ENCODE peak calls at places on chromosomes 2 and 18, in nine cellular contexts. A is NCI-H69, M is GM12878, C is smooth muscle cell of the brain vasculature, L is ovary, W is HS-27A, J is hepatic stellate cell, K is NCI-H1105 treated with DMSO at 0.1 percent for 48 hours, D is naive B cell. I is an unnamed sample.

GRCh38 chr2:235263205-235264120 is 230.4 kb upstream of the AGAP1 start:
- DNase-seq in A (peak), M (no peak), C (peak), L (peak), W (no peak), J (peak), K (no peak), D (no peak), I (no peak)

GRCh38 chr2:224085246-224085645 is 46.2 kb upstream of the SERPINE2 start:
- DNase-seq in A (no peak), M (no peak), C (peak), L (no peak), W (peak), J (peak), K (no peak), D (no peak), I (no peak)

GRCh38 chr2:238439093-238439849 is 12.5 kb downstream of the ASB1 start:
- DNase-seq in A (no peak), M (no peak), C (no peak), L (no peak), W (no peak), J (peak), K (no peak), D (no peak), I (no peak)

GRCh38 chr18:7728297-7728696 is 161.2 kb downstream of the PTPRM start:
- DNase-seq in A (peak), M (no peak), C (no peak), L (no peak), W (no peak), J (no peak), K (no peak), D (no peak), I (no peak)

GRCh38 chr2:121149384-121149783 is 135.6 kb downstream of the TFCP2L1 start:
- DNase-seq in A (no peak), M (no peak), C (no peak), L (no peak), W (no peak), J (no peak), K (no peak), D (no peak), I (no peak)

GRCh38 chr18:59265246-59266018 is 7.8 kb downstream of the RAX start:
- DNase-seq in A (peak), M (no peak), C (no peak), L (no peak), W (no peak), J (peak), K (no peak), D (no peak), I (no peak)

GRCh38 chr18:70233974-70234373 is 28.5 kb upstream of the RTTN start:
- DNase-seq in A (no peak), M (no peak), C (no peak), L (no peak), W (no peak), J (no peak), K (no peak), D (no peak), I (no peak)

GRCh38 chr2:121949271-121949670 is 193.8 kb downstream of the TSN start:
- DNase-seq in A (peak), M (no peak), C (no peak), L (no peak), W (no peak), J (no peak), K (no peak), D (no peak), I (no peak)

GRCh38 chr2:47048801-47049480 is 106.2 kb downstream of the STPG4 start:
- DNase-seq in A (no peak), M (no peak), C (no peak), L (no peak), W (no peak), J (no peak), K (no peak), D (no peak), I (no peak)

GRCh38 chr2:232578662-232579061 is 28.2 kb downstream of the EIF4E2 start:
- DNase-seq in A (no peak), M (no peak), C (no peak), L (no peak), W (no peak), J (no peak), K (no peak), D (no peak), I (no peak)

I was measured in SIG-M5.